ENCODE peak calls at places on chromosome 3, in four cellular contexts. B, F, C and K are unnamed samples.

GRCh38 chr3:65348596-65348995 is 660.8 kb upstream of the ADAMTS9 start:
- DNase-seq in B (no peak), F (no peak), C (peak), K (no peak)

GRCh38 chr3:165837058-165837525 is at the start of gene BCHE:
- DNase-seq in B (no peak), F (no peak), C (peak), K (peak)

GRCh38 chr3:143040264-143040879 is 39.0 kb downstream of the U2SURP start:
- DNase-seq in B (no peak), F (no peak), C (no peak), K (no peak)

GRCh38 chr3:106688463-106688862 is 688.8 kb upstream of the CCDC54 start:
- DNase-seq in B (no peak), F (no peak), C (peak), K (no peak)

GRCh38 chr3:132822266-132822665 is 100.1 kb upstream of the NPHP3 start:
- DNase-seq in B (no peak), F (no peak), C (no peak), K (no peak)

GRCh38 chr3:190429681-190430080 is 20.0 kb downstream of the TMEM207 start:
- DNase-seq in B (no peak), F (no peak), C (no peak), K (no peak)

GRCh38 chr3:170863768-170864167 is 6.2 kb downstream of the RPL22L1 start:
- DNase-seq in B (no peak), F (no peak), C (no peak), K (no peak)

GRCh38 chr3:54817628-54818027 is 110.2 kb downstream of the LRTM1 start:
- DNase-seq in B (no peak), F (no peak), C (peak), K (no peak)

GRCh38 chr3:126361211-126361610 is 4.0 kb upstream of the KLF15 start:
- DNase-seq in B (no peak), F (peak), C (no peak), K (peak)

GRCh38 chr3:126358038-126358815 is 1.0 kb upstream of the KLF15 start:
- DNase-seq in B (no peak), F (peak), C (no peak), K (no peak)

GRCh38 chr3:126360714-126361060 is 3.5 kb upstream of the KLF15 start:
- DNase-seq in B (no peak), F (peak), C (no peak), K (peak)

GRCh38 chr3:126358816-126359181 is 1.6 kb upstream of the KLF15 start:
- DNase-seq in B (no peak), F (peak), C (no peak), K (no peak)

GRCh38 chr3:126360046-126360713 is 3.0 kb upstream of the KLF15 start:
- DNase-seq in B (no peak), F (peak), C (no peak), K (peak)
- H3K4me3 ChIP-seq in B (no peak), F (no peak), C (no peak), K (no peak)

GRCh38 chr3:181694805-181695660 is 16.7 kb upstream of the SOX2 start:
- DNase-seq in B (peak), F (peak), C (no peak), K (no peak)
- TF ChIP-seq CTCF in B (peak), F (no peak), C (no peak), K (peak)

GRCh38 chr3:172031957-172032356 is 7.4 kb upstream of the FNDC3B start:
- DNase-seq in B (no peak), F (no peak), C (no peak), K (no peak)

GRCh38 chr3:172029425-172030128 is 9.8 kb upstream of the FNDC3B start:
- DNase-seq in B (no peak), F (no peak), C (no peak), K (no peak)

GRCh38 chr3:172036541-172037215 is 2.7 kb upstream of the FNDC3B start:
- DNase-seq in B (no peak), F (no peak), C (no peak), K (no peak)

GRCh38 chr3:172034786-172035685 is 4.3 kb upstream of the FNDC3B start:
- DNase-seq in B (no peak), F (no peak), C (no peak), K (no peak)

GRCh38 chr3:172033392-172033791 is 6.0 kb upstream of the FNDC3B start:
- DNase-seq in B (no peak), F (no peak), C (no peak), K (no peak)
- H3K27ac ChIP-seq in B (no peak), F (no peak), C (no peak), K (no peak)

GRCh38 chr3:44031387-44032380 is 210.0 kb upstream of the TOPAZ1 start:
- DNase-seq in B (no peak), F (no peak), C (no peak), K (no peak)
- H3K4me3 ChIP-seq in B (no peak), F (no peak), C (no peak), K (no peak)

GRCh38 chr3:25899352-25900101 is 109.6 kb downstream of the OXSM start:
- DNase-seq in B (no peak), F (no peak), C (no peak), K (no peak)

GRCh38 chr3:25894101-25894500 is 104.2 kb downstream of the OXSM start:
- DNase-seq in B (no peak), F (no peak), C (no peak), K (no peak)

GRCh38 chr3:25895031-25895430 is 105.1 kb downstream of the OXSM start:
- DNase-seq in B (no peak), F (no peak), C (no peak), K (no peak)

GRCh38 chr3:25895443-25895842 is 105.6 kb downstream of the OXSM start:
- DNase-seq in B (no peak), F (no peak), C (peak), K (no peak)

DNA sequence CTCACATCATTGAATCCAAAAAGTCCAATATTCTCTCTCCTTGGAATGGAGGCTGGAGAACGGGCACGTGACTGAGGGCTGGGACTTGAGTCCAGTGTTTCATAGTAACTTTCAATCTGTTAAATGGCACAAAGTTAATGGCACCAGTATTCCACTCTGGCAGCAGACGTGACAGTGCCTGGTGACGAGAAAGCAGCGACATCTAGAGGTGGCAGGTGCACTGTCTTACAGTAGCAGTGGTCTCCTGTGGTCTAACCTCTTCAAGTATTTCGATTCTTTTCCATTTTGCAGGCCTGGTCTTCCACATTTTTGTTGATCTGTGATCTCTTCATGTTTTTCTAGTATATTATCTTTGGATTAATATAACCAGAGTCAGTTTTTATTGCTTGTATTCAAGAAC is 107.1 kb downstream of the OXSM start:
- DNase-seq in B (no peak), F (no peak), C (no peak), K (no peak)
- TF ChIP-seq CTCF in B (no peak), F (no peak), C (peak), K (no peak)